ENCODE peak calls at places on chromosome 20, in seven cellular contexts. F is right lobe of liver; Y is pancreas; J is ascending aorta; D is adrenal gland; Q is effector memory CD4-positive, alpha-beta T cell; O is neural progenitor cell. A is an unnamed sample. For H3K9me3 and H3K4me1, the result is how much of the 10 kb centered on the place peaks cover.

GRCh38 chr20:4056880-4057279 is 41.5 kb upstream of the RNF24 start:
- DNase-seq in D (no peak), F (no peak), Q (no peak), O (no peak), Y (no peak), J (peak), A (no peak)

GRCh38 chr20:47320990-47321805 is 35.3 kb downstream of the ZMYND8 start:
- DNase-seq in D (no peak), J (no peak), Y (no peak), Q (no peak), O (no peak), F (no peak), A (peak)

GRCh38 chr20:35277127-35277526 is 795 bp downstream of the MMP24OS start:
- DNase-seq in Y (no peak), F (no peak), J (no peak), D (no peak), O (no peak), Q (no peak), A (peak)

GRCh38 chr20:1165521-1165920 is 19.3 kb downstream of the TMEM74B start:
- DNase-seq in O (no peak), Q (no peak), F (no peak), D (no peak), J (no peak), Y (no peak), A (no peak)

GRCh38 chr20:14696937-14697336 is 359.5 kb upstream of the FLRT3 start:
- DNase-seq in Q (no peak), O (no peak), Y (no peak), D (no peak), J (no peak), F (no peak), A (no peak)

GRCh38 chr20:32929162-32929561 is 70.4 kb downstream of the EFCAB8 start:
- DNase-seq in J (no peak), O (no peak), F (no peak), Y (no peak), Q (no peak), D (no peak), A (no peak)

GRCh38 chr20:8427419-8428065 is 295.5 kb downstream of the PLCB1 start:
- DNase-seq in O (no peak), Q (no peak), F (no peak), J (no peak), D (no peak), Y (no peak), A (no peak)

GRCh38 chr20:63071541-63072181 is 64.9 kb upstream of the BHLHE23 start:
- DNase-seq in J (peak), D (no peak), O (peak), Q (no peak), Y (peak), F (peak), A (peak)

GRCh38 chr20:1154224-1154623 is 30.6 kb downstream of the TMEM74B start:
- DNase-seq in F (no peak), Y (no peak), J (no peak), Q (no peak), O (no peak), D (no peak), A (no peak)

GRCh38 chr20:50578778-50579165 is 68.6 kb downstream of the PTPN1 start:
- DNase-seq in J (no peak), D (peak), O (no peak), Y (no peak), Q (no peak), F (no peak), A (no peak)

GRCh38 chr20:48288930-48289507 is 503.7 kb upstream of the SULF2 start:
- DNase-seq in Q (no peak), D (no peak), F (no peak), O (no peak), J (no peak), Y (no peak), A (no peak)

GRCh38 chr20:56788041-56788670 is 159.1 kb downstream of the TFAP2C start:
- DNase-seq in Q (no peak), J (no peak), Y (no peak), O (no peak), F (peak), D (peak), A (peak)

GRCh38 chr20:29497261-29497671 is 1760.2 kb upstream of the DEFB115 start:
- DNase-seq in Q (no peak), D (no peak), O (no peak), J (no peak), F (peak), Y (peak), A (peak)

GRCh38 chr20:49288784-49289696 is 11.2 kb upstream of the ZNFX1 start:
- DNase-seq in O (no peak), Q (no peak), D (no peak), J (no peak), F (no peak), Y (no peak), A (no peak)

GRCh38 chr20:1083431-1084080 is 34.8 kb upstream of the PSMF1 start:
- DNase-seq in Y (no peak), Q (no peak), J (no peak), D (no peak), O (no peak), F (no peak), A (no peak)

GRCh38 chr20:51700809-51701285 is 67.3 kb downstream of the ATP9A start:
- DNase-seq in O (peak), F (no peak), J (no peak), D (peak), Q (no peak), Y (no peak), A (no peak)

GRCh38 chr20:39876974-39877615 is 811.9 kb downstream of the MAFB start:
- DNase-seq in Q (no peak), O (no peak), Y (no peak), F (no peak), D (no peak), J (no peak), A (no peak)

GRCh38 chr20:54064939-54065338 is 5.5 kb downstream of the BCAS1 start:
- DNase-seq in Y (no peak), O (no peak), F (no peak), Q (no peak), D (no peak), J (no peak), A (no peak)

GRCh38 chr20:32707691-32708581 is 34.2 kb upstream of the C20orf203 start:
- DNase-seq in Y (no peak), D (no peak), Q (no peak), J (no peak), O (no peak), F (no peak), A (no peak)

GRCh38 chr20:22825546-22825945 is 209.6 kb upstream of the SSTR4 start:
- DNase-seq in Y (no peak), D (no peak), F (no peak), O (no peak), Q (no peak), J (no peak), A (no peak)

GRCh38 chr20:17565164-17565845 is 4.6 kb upstream of the DSTN start:
- DNase-seq in D (no peak), Q (no peak), O (no peak), J (no peak), Y (no peak), F (no peak), A (no peak)

GRCh38 chr20:17566345-17566744 is 3.5 kb upstream of the DSTN start:
- DNase-seq in Q (no peak), D (no peak), F (no peak), Y (no peak), J (no peak), O (no peak), A (no peak)

GRCh38 chr20:17560344-17561074 is 9.4 kb upstream of the DSTN start:
- DNase-seq in O (no peak), J (no peak), D (no peak), F (no peak), Q (no peak), Y (no peak), A (no peak)

GRCh38 chr20:17559338-17559737 is 10.5 kb upstream of the DSTN start:
- DNase-seq in O (no peak), J (no peak), Y (no peak), D (no peak), Q (no peak), F (no peak), A (no peak)

GRCh38 chr20:17562804-17563305 is 7.0 kb upstream of the DSTN start:
- DNase-seq in J (no peak), Y (no peak), O (no peak), F (no peak), Q (no peak), D (no peak), A (no peak)
- H3K9me3 ChIP-seq in J (under half), Y (under half), O (under half), F (under half), Q (under half), D (under half), A (under half)

DNA sequence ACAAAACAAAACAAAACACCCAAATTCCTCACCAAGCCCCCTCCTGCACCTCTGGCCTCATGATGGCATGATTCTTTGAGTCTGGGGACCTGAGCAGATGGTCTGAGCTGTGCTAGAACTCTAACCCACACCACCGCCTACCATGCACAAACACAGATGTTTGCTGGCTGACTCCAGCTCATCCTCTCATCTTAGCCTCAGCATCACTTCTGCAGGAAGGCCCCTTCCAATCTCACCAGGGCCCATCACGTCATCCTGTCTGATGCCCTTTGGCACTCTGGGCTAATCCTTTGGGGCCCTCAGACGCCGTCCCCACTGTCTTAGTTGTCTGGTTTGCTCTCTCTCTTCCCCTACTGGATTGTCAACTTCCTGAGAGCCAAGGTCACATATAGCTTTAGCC is 85.8 kb downstream of the PHACTR3 start:
- DNase-seq in Y (no peak), D (no peak), F (no peak), J (no peak), O (no peak), Q (no peak), A (no peak)
- H3K4me1 ChIP-seq in Y (under half), D (under half), F (under half), J (under half), O (under half), Q (under half), A (under half)

GRCh38 chr20:45087814-45088213 is 13.1 kb downstream of the KCNS1 start:
- DNase-seq in Y (no peak), Q (no peak), D (no peak), J (no peak), F (no peak), O (no peak), A (no peak)
- H3K27ac ChIP-seq in Y (no peak), Q (no peak), D (no peak), J (no peak), F (no peak), O (no peak), A (no peak)

GRCh38 chr20:30816182-30816645 is 441.2 kb upstream of the DEFB115 start:
- DNase-seq in F (peak), J (no peak), O (no peak), D (no peak), Y (peak), Q (no peak), A (peak)

GRCh38 chr20:30812739-30813411 is 444.6 kb upstream of the DEFB115 start:
- DNase-seq in Y (no peak), O (no peak), D (no peak), F (no peak), J (no peak), Q (no peak), A (no peak)

GRCh38 chr20:30811896-30812671 is 445.4 kb upstream of the DEFB115 start:
- DNase-seq in F (peak), D (no peak), Y (no peak), Q (no peak), J (no peak), O (peak), A (peak)

DNA sequence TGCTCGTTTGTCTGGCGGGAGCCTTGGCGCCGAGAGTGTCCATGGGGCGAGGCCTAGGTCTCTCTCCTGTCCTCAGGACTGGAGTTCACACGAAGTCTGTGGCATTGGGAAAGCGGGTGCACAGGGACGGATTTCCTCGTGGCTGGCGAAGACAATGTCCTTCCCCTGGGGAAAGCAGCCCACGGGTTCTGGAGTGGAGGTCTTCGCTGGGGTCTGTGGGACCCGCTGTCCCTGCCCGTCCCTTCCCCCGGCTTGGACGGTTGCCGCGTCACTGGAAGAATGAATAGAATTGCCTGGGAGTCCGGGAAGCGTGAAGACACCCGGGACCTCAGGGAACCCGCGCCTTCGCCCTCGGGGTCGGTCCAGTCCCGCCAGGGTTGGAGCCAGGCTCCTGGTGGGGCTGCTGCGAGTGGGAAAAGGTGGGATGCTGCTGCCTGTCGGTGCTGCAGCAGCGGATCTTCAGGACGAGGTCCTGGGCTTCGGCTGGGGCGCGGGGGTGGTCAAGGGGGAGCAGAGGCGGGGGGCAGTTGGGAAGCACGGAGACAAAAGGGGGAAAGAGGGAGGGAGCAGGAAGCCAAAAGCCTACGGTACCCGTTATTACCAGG is 441.8 kb upstream of the DEFB115 start:
- DNase-seq in Y (no peak), J (no peak), F (no peak), Q (no peak), D (no peak), O (no peak), A (peak)
- H3K9me3 ChIP-seq in Y (under half), J (under half), F (under half), Q (under half), D (under half), O (under half), A (under half)

A was measured in kidney.